ENCODE peak calls at places on chromosomes 2 and 18, in five cellular contexts. D, A, Y, G and W are unnamed samples.

GRCh38 chr2:1736045-1736444 is 8.3 kb downstream of the PXDN start:
- DNase-seq in G (no peak), D (no peak), A (peak; percentile 43), Y (no peak), W (no peak)

GRCh38 chr2:82109418-82109817 is 1804.9 kb upstream of the LRRTM1 start:
- DNase-seq in G (no peak), D (no peak), A (no peak), Y (no peak), W (no peak)

GRCh38 chr2:11373096-11373495 is 28.7 kb upstream of the ROCK2 start:
- DNase-seq in A (no peak), D (peak; percentile 83), G (no peak), Y (no peak), W (no peak)

GRCh38 chr2:95297088-95297487 is at the start of gene KCNIP3:
- DNase-seq in G (peak; percentile 21), D (no peak), A (no peak), Y (no peak), W (no peak)

GRCh38 chr2:10188211-10188610 is 65.7 kb downstream of the RRM2 start:
- DNase-seq in Y (no peak), A (no peak), D (no peak), G (peak; percentile 31), W (peak; percentile 79)

GRCh38 chr2:68693947-68694346 is 40.7 kb upstream of the ARHGAP25 start:
- DNase-seq in G (no peak), Y (no peak), D (no peak), A (no peak), W (no peak)

GRCh38 chr2:231786917-231787292 is 660 bp downstream of the COPS7B start:
- DNase-seq in Y (no peak), G (no peak), D (no peak), A (no peak), W (no peak)

GRCh38 chr2:162118166-162119031 is 33.6 kb downstream of the GCG start:
- DNase-seq in Y (no peak), G (peak; percentile 89), D (no peak), A (peak; percentile 66), W (no peak)

GRCh38 chr2:130728007-130728454 is 839 bp upstream of the GPR148 start:
- DNase-seq in Y (no peak), G (peak; percentile 50), D (no peak), A (no peak), W (no peak)

GRCh38 chr2:128315829-128316776 is 2.6 kb downstream of the HS6ST1 start:
- DNase-seq in D (no peak), Y (no peak), G (no peak), A (no peak), W (no peak)

GRCh38 chr2:200399046-200399445 is 92.6 kb downstream of the SPATS2L start:
- DNase-seq in Y (no peak), D (no peak), G (no peak), A (peak; percentile 25), W (no peak)

GRCh38 chr18:47191956-47192355 is 15.8 kb upstream of the IER3IP1 start:
- DNase-seq in D (no peak), G (no peak), Y (no peak), A (peak; percentile 5), W (peak; percentile 13)

GRCh38 chr2:203551653-203552250 is 16.7 kb upstream of the RAPH1 start:
- DNase-seq in D (no peak), G (no peak), A (peak; percentile 25), Y (peak; percentile 22), W (peak; percentile 52)

GRCh38 chr2:61257446-61257845 is 95.5 kb downstream of the C2orf74 start:
- DNase-seq in Y (no peak), D (no peak), A (no peak), G (no peak), W (no peak)

GRCh38 chr2:232789067-232789466 is 12.7 kb upstream of the KCNJ13 start:
- DNase-seq in G (no peak), Y (no peak), D (no peak), A (no peak), W (no peak)

GRCh38 chr2:50785781-50786180 is 246.2 kb downstream of the NRXN1 start:
- DNase-seq in A (no peak), D (no peak), Y (no peak), G (no peak), W (no peak)

GRCh38 chr2:53545159-53546055 is 222.2 kb upstream of the CHAC2 start:
- DNase-seq in Y (no peak), D (no peak), A (no peak), G (peak; percentile 79), W (no peak)

GRCh38 chr2:132774189-132774588 is 104.2 kb upstream of the LYPD1 start:
- DNase-seq in A (no peak), D (no peak), G (no peak), Y (no peak), W (no peak)

GRCh38 chr2:54999182-54999581 is 51.1 kb downstream of the RTN4 start:
- DNase-seq in A (peak; percentile 43), Y (no peak), G (peak; percentile 70), D (peak; percentile 67), W (no peak)

GRCh38 chr2:172427256-172427989 is at the start of gene ITGA6:
- DNase-seq in Y (no peak), A (peak; percentile 88), D (peak; percentile 70), G (peak; percentile 35), W (peak; percentile 83)

GRCh38 chr2:25294573-25295462 is 46.9 kb downstream of the DNMT3A start:
- DNase-seq in D (peak; percentile 93), G (peak; percentile 81), Y (peak; percentile 59), A (no peak), W (no peak)

GRCh38 chr18:46660955-46661749 is 4.1 kb upstream of the LOXHD1 start:
- DNase-seq in A (peak; percentile 64), D (no peak), G (peak; percentile 86), Y (no peak), W (peak; percentile 52)

GRCh38 chr18:5770176-5770575 is 125.1 kb downstream of the TMEM200C start:
- DNase-seq in Y (no peak), D (no peak), G (peak; percentile 4), A (no peak), W (no peak)

GRCh38 chr2:164464376-164464775 is 156.9 kb downstream of the GRB14 start:
- DNase-seq in Y (no peak), A (no peak), G (no peak), D (no peak), W (no peak)

GRCh38 chr2:158179660-158180059 is 78.0 kb downstream of the UPP2 start:
- DNase-seq in G (peak; percentile 30), D (no peak), A (peak; percentile 16), Y (no peak), W (peak; percentile 38)

GRCh38 chr2:215548714-215549113 is 112.8 kb upstream of the FN1 start:
- DNase-seq in D (no peak), A (no peak), Y (no peak), G (no peak), W (peak; percentile 11)

GRCh38 chr18:10457798-10458197 is 3.4 kb downstream of the APCDD1 start:
- DNase-seq in A (no peak), D (peak; percentile 40), Y (no peak), G (no peak), W (no peak)

GRCh38 chr18:43620936-43621335 is 343.6 kb upstream of the SYT4 start:
- DNase-seq in D (peak; percentile 34), G (peak; percentile 44), A (peak; percentile 33), Y (no peak), W (peak; percentile 55)

GRCh38 chr18:62788891-62789290 is 73.5 kb downstream of the PHLPP1 start:
- DNase-seq in A (no peak), Y (no peak), G (no peak), D (no peak), W (no peak)

GRCh38 chr2:180707867-180708205 is 272.6 kb upstream of the UBE2E3 start:
- DNase-seq in G (peak; percentile 6), A (peak; percentile 28), D (no peak), Y (no peak), W (peak; percentile 12)

GRCh38 chr2:138269726-138270125 is 231.8 kb upstream of the SPOPL start:
- DNase-seq in Y (no peak), D (no peak), G (no peak), A (peak; percentile 30), W (no peak)

GRCh38 chr18:379665-380356 is 112.0 kb upstream of the THOC1 start:
- DNase-seq in G (no peak), D (peak; percentile 9), Y (peak; percentile 38), A (no peak), W (no peak)

GRCh38 chr2:241071677-241072111 is 30.4 kb downstream of the MTERF4 start:
- DNase-seq in D (no peak), A (no peak), G (no peak), Y (no peak), W (no peak)

GRCh38 chr2:70620020-70620419 is 66.4 kb upstream of the TGFA start:
- DNase-seq in A (no peak), Y (no peak), D (no peak), G (no peak), W (no peak)

GRCh38 chr2:178066324-178066723 is 6.3 kb downstream of the PDE11A start:
- DNase-seq in G (no peak), A (no peak), D (no peak), Y (no peak), W (no peak)

GRCh38 chr2:43332653-43333052 is 106.2 kb upstream of the ZFP36L2 start:
- DNase-seq in A (no peak), D (no peak), Y (no peak), G (no peak), W (no peak)

GRCh38 chr2:213766465-213766891 is 482.2 kb downstream of the SPAG16 start:
- DNase-seq in A (peak; percentile 23), G (no peak), Y (no peak), D (peak; percentile 24), W (no peak)

GRCh38 chr2:27809761-27810241 is 38.3 kb downstream of the MRPL33 start:
- DNase-seq in Y (no peak), A (peak; percentile 59), G (no peak), D (no peak), W (no peak)